ENCODE peak calls at places on chromosomes 4 and X, in six cellular contexts. K is caudate nucleus, T is H7, Q is cardiac fibroblast, O is Right ventricle myocardium superior, F is dermis blood vessel endothelial cell. A is an unnamed sample.

GRCh38 chr4:18397681-18398080 is 376.1 kb upstream of the LCORL start:
- DNase-seq in T (no peak), K (no peak), F (no peak), O (no peak), Q (no peak), A (no peak)

GRCh38 chr4:158710814-158711213 is 12.4 kb downstream of the PPID start:
- DNase-seq in O (no peak), T (no peak), Q (peak; percentile 33), K (no peak), F (peak; percentile 41), A (peak; percentile 40)

GRCh38 chr4:17066972-17067371 is 168.5 kb upstream of the LDB2 start:
- DNase-seq in O (no peak), T (no peak), Q (peak; percentile 83), K (no peak), F (peak; percentile 37), A (no peak)

GRCh38 chrX:69024931-69025330 is 140.3 kb downstream of the PJA1 start:
- DNase-seq in K (no peak), O (peak; percentile 86), F (peak; percentile 23), T (peak; percentile 50), Q (peak; percentile 88), A (no peak)

GRCh38 chrX:112852850-112853249 is 12.2 kb upstream of the AMOT start:
- DNase-seq in F (no peak), K (no peak), Q (no peak), O (no peak), T (no peak), A (no peak)

GRCh38 chr4:54586343-54586953 is 71.3 kb upstream of the KIT start:
- DNase-seq in T (no peak), K (no peak), Q (peak; percentile 7), O (no peak), F (no peak), A (no peak)

GRCh38 chr4:168615294-168615693 is 118.4 kb downstream of the PALLD start:
- DNase-seq in T (no peak), K (no peak), O (no peak), F (no peak), Q (peak; percentile 74), A (no peak)

GRCh38 chr4:55910140-55910539 is 38.6 kb upstream of the CEP135 start:
- DNase-seq in F (no peak), K (no peak), T (no peak), Q (peak; percentile 31), O (no peak), A (no peak)

GRCh38 chr4:186424745-186425144 is 130.6 kb downstream of the MTNR1A start:
- DNase-seq in K (no peak), Q (no peak), O (no peak), T (no peak), F (no peak), A (no peak)